ENCODE peak calls at places on chromosomes 16 and 17, in four cellular contexts. Z is stomach, T is GM23338, J is mesothelial cell of epicardium. O is an unnamed sample.

GRCh38 chr16:51531271-51531670 is 380.2 kb upstream of the SALL1 start:
- DNase-seq in T (no peak), J (no peak), Z (no peak), O (no peak)

GRCh38 chr17:41724476-41725030 is 9.9 kb downstream of the HAP1 start:
- DNase-seq in T (no peak), J (no peak), Z (no peak), O (no peak)

GRCh38 chr17:50110591-50111349 is 15.6 kb downstream of the PDK2 start:
- DNase-seq in Z (no peak), T (no peak), J (no peak), O (no peak)

GRCh38 chr17:56593741-56594527 is 435 bp downstream of the NOG start:
- DNase-seq in T (peak), Z (peak), J (peak), O (peak)

GRCh38 chr16:22194707-22195444 is 11.2 kb upstream of the EEF2K start:
- DNase-seq in Z (no peak), T (no peak), J (no peak), O (no peak)

GRCh38 chr17:40517286-40517662 is 15.9 kb upstream of the TNS4 start:
- DNase-seq in Z (no peak), J (no peak), T (no peak), O (no peak)

GRCh38 chr16:11073407-11073806 is 129.0 kb downstream of the CLEC16A start:
- DNase-seq in Z (no peak), J (no peak), T (no peak), O (no peak)

GRCh38 chr17:79393358-79394038 is 217.4 kb downstream of the RBFOX3 start:
- DNase-seq in J (peak), T (peak), Z (peak), O (peak)

GRCh38 chr17:13601776-13602551 is at the start of gene HS3ST3A1:
- DNase-seq in J (peak), Z (no peak), T (peak), O (peak)

GRCh38 chr17:59329558-59330313 is 1.7 kb upstream of the YPEL2 start:
- DNase-seq in T (peak), J (no peak), Z (peak), O (peak)

GRCh38 chr16:79288046-79288445 is 312.5 kb downstream of the MAF start:
- DNase-seq in T (no peak), J (no peak), Z (no peak), O (no peak)

DNA sequence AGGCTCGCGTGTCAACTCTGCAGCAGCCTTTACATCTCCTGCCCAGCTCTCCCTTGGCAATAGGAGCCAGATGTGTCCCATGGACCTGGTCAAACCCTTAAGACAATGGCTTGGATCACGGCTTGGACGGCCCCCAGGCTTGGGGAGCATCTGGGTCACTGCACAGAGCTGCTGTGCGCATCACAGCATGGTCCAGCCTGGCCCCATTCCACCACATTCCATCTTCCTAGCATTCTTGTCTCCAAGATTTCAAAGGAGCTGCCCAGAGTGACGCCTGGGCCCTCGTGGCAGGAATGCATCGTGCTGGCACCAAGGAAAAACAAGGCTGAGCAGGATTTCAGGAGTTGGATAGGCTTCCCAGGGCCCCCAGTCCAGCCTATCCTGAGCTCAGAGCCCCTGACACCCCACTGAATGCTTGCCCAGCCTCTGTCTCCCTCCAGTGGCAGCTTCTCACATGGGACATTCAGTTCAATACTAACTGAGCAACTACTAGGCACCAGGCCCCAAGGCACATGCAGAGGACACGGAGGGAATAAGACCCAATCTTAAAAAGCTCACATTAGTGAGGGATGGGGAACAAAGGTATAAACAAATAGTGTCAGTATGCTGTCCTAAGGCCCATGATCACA is 34.3 kb downstream of the TK2 start:
- DNase-seq in Z (no peak), T (peak), J (no peak), O (peak)
- TF ChIP-seq CTCF in Z (no peak), T (peak), J (no peak), O (no peak)

GRCh38 chr17:77542551-77543490 is 402.1 kb downstream of the SEC14L1 start:
- DNase-seq in T (peak), J (peak), Z (peak), O (no peak)
- TF ChIP-seq CTCF in T (peak), J (peak), Z (no peak), O (peak)

DNA sequence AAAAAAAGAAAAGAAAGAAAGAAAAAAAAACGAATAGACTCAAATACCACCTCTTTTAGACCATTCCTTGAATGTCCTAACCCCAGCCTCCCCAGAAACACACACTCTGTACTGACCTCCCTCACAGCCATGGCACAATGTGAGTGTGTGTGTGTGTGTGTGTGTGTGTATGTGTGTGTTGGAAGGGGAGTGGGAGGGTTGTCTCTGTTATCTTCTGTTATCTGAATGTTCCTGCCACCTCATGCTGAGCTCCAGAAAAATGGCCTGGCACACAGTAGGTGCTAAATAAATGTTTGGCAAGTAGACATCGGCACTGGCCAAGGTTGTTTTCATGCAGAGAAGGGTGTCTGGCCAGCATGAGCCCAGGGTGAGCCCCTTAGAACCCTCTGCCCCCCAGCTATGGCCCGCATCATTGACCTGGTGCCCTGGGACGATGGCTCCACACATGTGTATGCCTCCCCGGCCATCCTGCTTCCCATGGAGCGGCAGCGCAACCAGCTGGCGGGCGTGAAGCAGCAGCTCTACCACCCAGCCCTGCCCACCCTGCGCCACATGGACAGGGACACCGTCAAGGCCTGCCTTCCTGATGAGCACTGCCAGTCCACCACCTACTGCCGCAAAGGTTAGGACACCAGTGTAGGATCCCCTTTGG is 6.6 kb upstream of the CNGB1 start:
- DNase-seq in J (no peak), Z (no peak), T (peak), O (no peak)
- TF ChIP-seq CTCF in J (no peak), Z (no peak), T (peak), O (no peak)

GRCh38 chr16:29011851-29012250 is 27.0 kb downstream of the LAT start:
- DNase-seq in T (no peak), Z (no peak), J (no peak), O (no peak)

GRCh38 chr16:29009838-29010166 is 24.9 kb downstream of the LAT start:
- DNase-seq in Z (no peak), J (no peak), T (no peak), O (no peak)

GRCh38 chr16:29012913-29013641 is 28.2 kb downstream of the LAT start:
- DNase-seq in Z (no peak), J (no peak), T (no peak), O (no peak)

GRCh38 chr16:29009050-29009837 is 24.4 kb downstream of the LAT start:
- DNase-seq in Z (no peak), J (no peak), T (no peak), O (peak)

GRCh38 chr16:29011112-29011511 is 26.3 kb downstream of the LAT start:
- DNase-seq in T (peak), Z (no peak), J (no peak), O (no peak)
- TF ChIP-seq CTCF in T (peak), Z (no peak), J (no peak), O (no peak)

GRCh38 chr16:28089992-28090365 is 26.5 kb upstream of the GSG1L start:
- DNase-seq in J (no peak), T (no peak), Z (no peak), O (no peak)

GRCh38 chr16:28091706-28092105 is 28.2 kb upstream of the GSG1L start:
- DNase-seq in Z (no peak), J (no peak), T (no peak), O (peak)

GRCh38 chr16:28092721-28093382 is 29.3 kb upstream of the GSG1L start:
- DNase-seq in T (peak), J (no peak), Z (no peak), O (no peak)

GRCh38 chr16:28089205-28089991 is 25.9 kb upstream of the GSG1L start:
- DNase-seq in J (no peak), T (no peak), Z (no peak), O (peak)

GRCh38 chr16:28090646-28091377 is 27.3 kb upstream of the GSG1L start:
- DNase-seq in Z (no peak), T (peak), J (no peak), O (no peak)
- TF ChIP-seq CTCF in Z (no peak), T (peak), J (no peak), O (no peak)

GRCh38 chr16:70269471-70269870 is 17.7 kb upstream of the EXOSC6 start:
- DNase-seq in J (no peak), Z (no peak), T (no peak), O (no peak)
- TF ChIP-seq CTCF in J (no peak), Z (no peak), T (no peak), O (no peak)

GRCh38 chr17:22703786-22704441 is 1011.6 kb downstream of the KCNJ18 start:
- DNase-seq in Z (no peak), T (no peak), J (no peak), O (no peak)
- TF ChIP-seq CTCF in Z (no peak), T (no peak), J (no peak), O (no peak)

GRCh38 chr16:72195609-72196008 is 23.7 kb upstream of the PMFBP1 start:
- DNase-seq in Z (no peak), J (no peak), T (peak), O (no peak)
- TF ChIP-seq CTCF in Z (no peak), J (no peak), T (peak), O (no peak)

GRCh38 chr17:31541559-31541958 is 150.1 kb downstream of the RAB11FIP4 start:
- DNase-seq in J (no peak), Z (no peak), T (peak), O (no peak)
- TF ChIP-seq CTCF in J (no peak), Z (no peak), T (peak), O (no peak)

GRCh38 chr17:67377727-67378443 is 804 bp downstream of the PITPNC1 start:
- DNase-seq in J (peak), T (peak), Z (peak), O (peak)
- TF ChIP-seq CTCF in J (no peak), T (peak), Z (no peak), O (no peak)